ENCODE peak calls at places on chromosomes 1 and 21, in five cellular contexts. A is mucosa of descending colon, N is AG10803, I is fibroblast of lung, K is heart left ventricle. S is an unnamed sample.

GRCh38 chr1:21742578-21742977 is 40.4 kb downstream of the USP48 start:
- DNase-seq in A (no peak), N (no peak), I (no peak), K (no peak), S (no peak)

GRCh38 chr1:175675017-175675416 is 68.4 kb downstream of the TNR start:
- DNase-seq in A (no peak), N (no peak), I (no peak), K (no peak), S (no peak)

GRCh38 chr1:153796786-153797659 is 21.8 kb downstream of the SLC27A3 start:
- DNase-seq in A (peak), N (peak), I (peak), K (peak), S (peak)

GRCh38 chr1:9863371-9863770 is 39.6 kb upstream of the CLSTN1 start:
- DNase-seq in A (no peak), N (no peak), I (no peak), K (peak), S (no peak)

GRCh38 chr21:45982758-45983731 is 1.5 kb downstream of the COL6A1 start:
- DNase-seq in A (no peak), N (no peak), I (no peak), K (peak), S (no peak)

GRCh38 chr1:13728104-13728503 is 28.1 kb downstream of the PRDM2 start:
- DNase-seq in A (no peak), N (no peak), I (no peak), K (no peak), S (no peak)

GRCh38 chr1:240935921-240936320 is 324.0 kb upstream of the GREM2 start:
- DNase-seq in A (no peak), N (no peak), I (no peak), K (no peak), S (no peak)

GRCh38 chr1:3993606-3994375 is 93.7 kb upstream of the C1orf174 start:
- DNase-seq in A (no peak), N (no peak), I (no peak), K (no peak), S (no peak)

GRCh38 chr1:43274125-43274803 is 4.5 kb downstream of the TMEM125 start:
- DNase-seq in A (no peak), N (peak), I (peak), K (no peak), S (peak)

GRCh38 chr1:84688461-84689061 is 1.7 kb downstream of the SSX2IP start:
- DNase-seq in A (no peak), N (no peak), I (peak), K (no peak), S (peak)

GRCh38 chr1:1625824-1626206 is 6.2 kb upstream of the MMP23B start:
- DNase-seq in A (no peak), N (no peak), I (no peak), K (no peak), S (no peak)

GRCh38 chr1:39106949-39107740 is 81.0 kb downstream of the NDUFS5 start:
- DNase-seq in A (no peak), N (no peak), I (no peak), K (no peak), S (no peak)

GRCh38 chr1:160058087-160058486 is 11.9 kb downstream of the KCNJ10 start:
- DNase-seq in A (no peak), N (peak), I (no peak), K (no peak), S (no peak)

GRCh38 chr1:8822383-8823294 is 5.2 kb upstream of the RERE start:
- DNase-seq in A (peak), N (peak), I (peak), K (no peak), S (peak)

GRCh38 chr1:118115567-118116272 is 69.3 kb downstream of the SPAG17 start:
- DNase-seq in A (no peak), N (no peak), I (peak), K (no peak), S (peak)

GRCh38 chr1:165134431-165134830 is 222.1 kb downstream of the LMX1A start:
- DNase-seq in A (no peak), N (no peak), I (no peak), K (no peak), S (no peak)

GRCh38 chr1:101338714-101339430 is 102.1 kb downstream of the S1PR1 start:
- DNase-seq in A (no peak), N (peak), I (no peak), K (no peak), S (peak)

GRCh38 chr1:2443285-2444137 is 31.1 kb upstream of the PEX10 start:
- DNase-seq in A (no peak), N (no peak), I (no peak), K (no peak), S (no peak)

GRCh38 chr1:3174487-3175247 is 105.7 kb downstream of the PRDM16 start:
- DNase-seq in A (peak), N (peak), I (peak), K (peak), S (peak)

GRCh38 chr1:8423134-8423701 is 105.3 kb downstream of the SLC45A1 start:
- DNase-seq in A (peak), N (no peak), I (no peak), K (peak), S (no peak)

GRCh38 chr1:245365621-245366020 is 210.8 kb downstream of the KIF26B start:
- DNase-seq in A (no peak), N (no peak), I (no peak), K (no peak), S (no peak)

GRCh38 chr1:245361056-245361455 is 206.3 kb downstream of the KIF26B start:
- DNase-seq in A (no peak), N (no peak), I (no peak), K (no peak), S (no peak)

GRCh38 chr1:245361951-245362350 is 207.2 kb downstream of the KIF26B start:
- DNase-seq in A (no peak), N (no peak), I (no peak), K (no peak), S (no peak)

GRCh38 chr1:245365071-245365470 is 210.3 kb downstream of the KIF26B start:
- DNase-seq in A (no peak), N (no peak), I (no peak), K (no peak), S (no peak)

GRCh38 chr1:245363821-245364220 is 209.0 kb downstream of the KIF26B start:
- DNase-seq in A (no peak), N (no peak), I (peak), K (no peak), S (no peak)
- TF ChIP-seq CTCF in A (no peak), N (no peak), I (no peak), K (no peak), S (no peak)

DNA sequence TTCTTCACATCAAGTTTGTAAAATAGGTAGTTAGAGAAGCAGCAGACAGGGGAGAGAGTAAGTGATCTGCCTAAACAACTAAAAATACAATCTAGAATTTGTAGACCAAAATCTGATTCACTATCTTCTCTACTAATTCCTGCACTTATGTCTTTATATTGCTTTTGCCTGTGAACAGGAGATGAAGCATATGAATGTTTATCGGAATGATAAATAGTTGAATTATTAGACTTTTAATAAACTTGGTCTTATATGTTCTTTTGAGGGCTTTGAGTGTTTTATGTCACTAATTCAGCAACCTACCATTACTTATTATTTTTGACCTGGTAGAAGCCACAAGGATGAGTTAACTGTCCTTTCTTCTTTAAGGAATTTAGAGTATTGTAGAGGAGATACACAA is 2.3 kb downstream of the DESI2 start:
- DNase-seq in A (no peak), N (no peak), I (no peak), K (no peak), S (no peak)
- H3K4me3 ChIP-seq in A (no peak), N (no peak), I (peak), K (no peak), S (peak)

GRCh38 chr1:180026556-180026955 is 71.9 kb downstream of the CEP350 start:
- DNase-seq in A (no peak), N (peak), I (peak), K (no peak), S (peak)

GRCh38 chr1:180029524-180030130 is 75.0 kb downstream of the CEP350 start:
- DNase-seq in A (no peak), N (no peak), I (no peak), K (no peak), S (no peak)

GRCh38 chr1:180027949-180028445 is 73.4 kb downstream of the CEP350 start:
- DNase-seq in A (no peak), N (peak), I (peak), K (no peak), S (peak)

GRCh38 chr1:180033387-180033786 is 78.8 kb downstream of the CEP350 start:
- DNase-seq in A (no peak), N (no peak), I (no peak), K (no peak), S (peak)

GRCh38 chr1:180028864-180029263 is 74.3 kb downstream of the CEP350 start:
- DNase-seq in A (no peak), N (no peak), I (no peak), K (no peak), S (peak)
- TF ChIP-seq CTCF in A (no peak), N (peak), I (no peak), K (peak), S (peak)

GRCh38 chr21:31218830-31219608 is 125.0 kb downstream of the TIAM1 start:
- DNase-seq in A (peak), N (peak), I (peak), K (peak), S (peak)
- H3K4me3 ChIP-seq in A (no peak), N (peak), I (no peak), K (no peak), S (peak)

GRCh38 chr1:41890841-41891311 is 27.8 kb downstream of the HIVEP3 start:
- DNase-seq in A (peak), N (peak), I (peak), K (peak), S (peak)

GRCh38 chr1:41889506-41890414 is 29.0 kb downstream of the HIVEP3 start:
- DNase-seq in A (no peak), N (no peak), I (no peak), K (no peak), S (no peak)

GRCh38 chr1:41892211-41892840 is 26.4 kb downstream of the HIVEP3 start:
- DNase-seq in A (no peak), N (no peak), I (no peak), K (no peak), S (no peak)

GRCh38 chr1:41888756-41889155 is 30.0 kb downstream of the HIVEP3 start:
- DNase-seq in A (no peak), N (no peak), I (no peak), K (no peak), S (no peak)

GRCh38 chr1:41891403-41891896 is 27.3 kb downstream of the HIVEP3 start:
- DNase-seq in A (peak), N (no peak), I (peak), K (no peak), S (peak)
- TF ChIP-seq CTCF in A (no peak), N (peak), I (peak), K (peak), S (peak)

S was measured in fibroblast of the aortic adventitia.